ENCODE peak calls at places on chromosomes 13 and 19, in four cellular contexts. Q, X, I and B are unnamed samples.

GRCh38 chr13:87089391-87089790 is 581.8 kb upstream of the SLITRK5 start:
- DNase-seq in Q (no peak), X (no peak), I (no peak), B (no peak)

GRCh38 chr13:43180036-43180660 is 156.8 kb downstream of the DNAJC15 start:
- DNase-seq in Q (no peak), X (no peak), I (no peak), B (no peak)

GRCh38 chr13:49561064-49561410 is 24.3 kb downstream of the RCBTB1 start:
- DNase-seq in Q (no peak), X (no peak), I (no peak), B (no peak)

GRCh38 chr13:33494596-33495214 is 209.2 kb upstream of the STARD13 start:
- DNase-seq in Q (no peak), X (no peak), I (no peak), B (no peak)

GRCh38 chr13:111371720-111372119 is 51.3 kb downstream of the TEX29 start:
- DNase-seq in Q (no peak), X (no peak), I (no peak), B (no peak)

GRCh38 chr19:46201413-46202310 is 27.9 kb upstream of the IGFL1 start:
- DNase-seq in Q (no peak), X (no peak), I (peak; percentile 89), B (no peak)

GRCh38 chr19:45864629-45865082 is 530 bp downstream of the FOXA3 start:
- DNase-seq in Q (no peak), X (no peak), I (no peak), B (no peak)

GRCh38 chr13:24264976-24265375 is 44.4 kb upstream of the C1QTNF9 start:
- DNase-seq in Q (peak; percentile 51), X (no peak), I (no peak), B (peak; percentile 57)

GRCh38 chr19:8826371-8826770 is 5.7 kb downstream of the ZNF558 start:
- DNase-seq in Q (no peak), X (no peak), I (no peak), B (no peak)

GRCh38 chr13:35840991-35841604 is 290.1 kb downstream of the DCLK1 start:
- DNase-seq in Q (no peak), X (no peak), I (peak; percentile 22), B (no peak)

GRCh38 chr19:58374200-58374599 is 6.6 kb downstream of the ZNF837 start:
- DNase-seq in Q (no peak), X (no peak), I (no peak), B (no peak)

GRCh38 chr19:33879818-33880575 is 83.3 kb downstream of the KCTD15 start:
- DNase-seq in Q (no peak), X (no peak), I (no peak), B (no peak)

DNA sequence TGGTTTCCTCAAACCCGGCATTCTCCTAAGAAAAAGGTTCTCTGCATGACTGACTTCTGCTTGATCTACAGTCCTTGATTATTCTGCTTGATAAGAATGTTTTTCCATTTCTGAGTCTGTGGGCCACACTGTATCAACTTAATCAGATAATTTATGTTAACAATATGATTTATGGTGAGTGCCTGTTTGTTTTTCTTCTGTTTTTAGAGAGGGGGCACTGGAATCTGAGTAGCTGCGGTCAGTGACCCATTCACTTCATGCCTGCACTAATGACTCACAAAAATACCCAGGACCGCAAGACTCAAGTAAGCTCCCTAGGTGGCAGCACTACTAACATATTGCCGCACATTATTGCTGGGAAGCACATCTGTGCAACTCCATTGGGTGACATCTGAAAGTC is 542.3 kb upstream of the ATXN8OS start:
- DNase-seq in Q (peak; percentile 12), X (no peak), I (no peak), B (no peak)
- TF ChIP-seq CTCF in Q (no peak), X (no peak), I (no peak), B (no peak)

GRCh38 chr19:572140-572890 is at the start of gene BSG:
- DNase-seq in Q (peak; percentile 99), X (peak; percentile 90), I (peak; percentile 98), B (peak; percentile 98)

GRCh38 chr19:570315-570714 is 2.1 kb upstream of the BSG start:
- DNase-seq in Q (peak; percentile 58), X (no peak), I (no peak), B (no peak)

GRCh38 chr19:574658-575526 is 2.5 kb downstream of the BSG start:
- DNase-seq in Q (no peak), X (no peak), I (no peak), B (no peak)

GRCh38 chr19:572891-573825 is 762 bp downstream of the BSG start:
- DNase-seq in Q (peak; percentile 64), X (no peak), I (peak; percentile 36), B (no peak)

DNA sequence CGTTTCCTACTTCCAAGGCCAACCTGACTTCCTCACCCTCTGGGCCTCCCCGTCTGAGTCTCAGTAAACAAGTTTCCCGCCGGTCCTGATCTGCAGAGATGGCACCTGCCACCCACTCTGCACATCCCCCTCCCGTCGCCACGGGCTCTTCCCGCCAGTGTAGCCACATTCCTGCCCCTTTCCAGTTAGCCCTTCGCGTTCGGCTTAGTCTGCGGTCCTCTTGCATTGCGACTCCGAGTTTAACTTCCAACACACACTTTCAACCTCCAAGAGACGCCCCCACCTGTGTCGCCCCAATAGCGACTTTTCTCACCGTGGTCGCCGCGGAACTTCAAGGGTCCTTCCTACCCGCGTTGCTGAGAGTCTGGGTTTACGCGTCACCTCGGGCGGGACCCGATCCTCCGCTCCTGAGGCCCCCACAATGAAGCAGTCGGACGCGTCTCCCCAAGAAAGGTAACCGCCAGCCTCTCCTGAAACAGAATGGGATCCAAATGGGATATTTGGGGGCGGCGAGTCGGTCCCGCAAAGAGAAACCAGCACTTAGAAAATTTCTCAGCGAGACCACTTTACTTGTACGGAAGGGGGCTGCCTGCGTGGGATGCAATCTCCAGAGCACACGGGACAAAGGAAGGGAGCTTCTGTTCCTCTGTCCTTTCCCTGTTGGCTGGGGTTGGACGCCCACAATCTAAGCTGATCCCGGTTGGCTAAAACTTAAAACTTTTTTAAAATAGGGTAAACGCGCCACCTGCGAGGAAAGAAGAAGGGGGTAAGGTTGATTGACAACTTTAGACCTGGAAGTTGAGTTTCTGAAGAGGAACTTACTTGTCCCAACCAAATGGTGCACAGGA is 1.0 kb upstream of the BSG start:
- DNase-seq in Q (peak; percentile 68), X (no peak), I (peak; percentile 67), B (no peak)
- TF ChIP-seq CTCF in Q (no peak), X (no peak), I (no peak), B (no peak)

GRCh38 chr13:79501538-79502232 is 20.7 kb downstream of the NDFIP2 start:
- DNase-seq in Q (no peak), X (no peak), I (no peak), B (no peak)

GRCh38 chr13:79500829-79501228 is 19.9 kb downstream of the NDFIP2 start:
- DNase-seq in Q (no peak), X (no peak), I (no peak), B (no peak)

GRCh38 chr13:79496188-79496587 is 15.2 kb downstream of the NDFIP2 start:
- DNase-seq in Q (no peak), X (no peak), I (no peak), B (no peak)

GRCh38 chr13:79492918-79493594 is 12.1 kb downstream of the NDFIP2 start:
- DNase-seq in Q (no peak), X (no peak), I (no peak), B (no peak)

DNA sequence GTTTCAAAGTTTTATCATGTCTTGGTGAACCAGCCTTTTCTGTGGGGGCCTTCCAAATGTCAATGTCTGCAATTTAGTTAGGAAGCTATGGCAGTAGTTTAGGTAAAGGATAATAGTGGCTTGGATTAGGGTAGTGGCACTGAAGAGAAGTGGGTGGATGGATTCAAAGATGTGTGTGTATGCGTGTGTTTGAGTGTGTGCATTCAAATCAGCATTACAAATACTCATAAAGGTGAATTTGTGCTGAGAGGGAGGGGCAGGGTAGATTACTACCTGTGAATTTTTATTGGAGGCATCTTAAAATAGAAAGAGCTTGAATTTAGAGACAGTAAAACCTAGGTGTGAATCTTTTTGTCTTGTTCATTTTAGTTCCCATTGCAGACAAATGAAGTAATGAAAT is 16.9 kb downstream of the NDFIP2 start:
- DNase-seq in Q (no peak), X (no peak), I (no peak), B (no peak)
- TF ChIP-seq CTCF in Q (no peak), X (no peak), I (no peak), B (no peak)

GRCh38 chr19:5567360-5567970 is at the start of gene TINCR:
- DNase-seq in Q (no peak), X (no peak), I (no peak), B (no peak)
- TF ChIP-seq CTCF in Q (no peak), X (no peak), I (no peak), B (no peak)